ENCODE peak calls at places on chromosomes 11 and 22, in four cellular contexts. G is SJSA1, Z is GM23338, Y is heart right ventricle. V is an unnamed sample.

GRCh38 chr11:14583252-14584105 is 60.1 kb upstream of the PDE3B start:
- DNase-seq in G (no peak), Z (no peak), Y (peak; percentile 29), V (no peak)

GRCh38 chr11:111726301-111726713 is 39.9 kb downstream of the PPP2R1B start:
- DNase-seq in G (no peak), Z (no peak), Y (no peak), V (no peak)

GRCh38 chr22:17968126-17968525 is 56.2 kb downstream of the MICAL3 start:
- DNase-seq in G (no peak), Z (peak; percentile 24), Y (no peak), V (no peak)

GRCh38 chr11:61888043-61888442 is 3.3 kb downstream of the FADS3 start:
- DNase-seq in G (peak; percentile 86), Z (no peak), Y (peak; percentile 83), V (peak; percentile 88)

GRCh38 chr11:107598225-107599139 is 7.5 kb downstream of the ELMOD1 start:
- DNase-seq in G (no peak), Z (peak; percentile 73), Y (no peak), V (no peak)

GRCh38 chr11:92180664-92181251 is 43.9 kb upstream of the FAT3 start:
- DNase-seq in G (no peak), Z (peak; percentile 19), Y (no peak), V (no peak)

GRCh38 chr11:93279911-93280347 is 50.6 kb upstream of the DEUP1 start:
- DNase-seq in G (no peak), Z (no peak), Y (no peak), V (no peak)

GRCh38 chr11:118290923-118291322 is 13.6 kb upstream of the CD3E start:
- DNase-seq in G (no peak), Z (peak; percentile 70), Y (no peak), V (no peak)

GRCh38 chr11:56714206-56714605 is 15.3 kb downstream of the OR9G1 start:
- DNase-seq in G (no peak), Z (no peak), Y (no peak), V (no peak)

DNA sequence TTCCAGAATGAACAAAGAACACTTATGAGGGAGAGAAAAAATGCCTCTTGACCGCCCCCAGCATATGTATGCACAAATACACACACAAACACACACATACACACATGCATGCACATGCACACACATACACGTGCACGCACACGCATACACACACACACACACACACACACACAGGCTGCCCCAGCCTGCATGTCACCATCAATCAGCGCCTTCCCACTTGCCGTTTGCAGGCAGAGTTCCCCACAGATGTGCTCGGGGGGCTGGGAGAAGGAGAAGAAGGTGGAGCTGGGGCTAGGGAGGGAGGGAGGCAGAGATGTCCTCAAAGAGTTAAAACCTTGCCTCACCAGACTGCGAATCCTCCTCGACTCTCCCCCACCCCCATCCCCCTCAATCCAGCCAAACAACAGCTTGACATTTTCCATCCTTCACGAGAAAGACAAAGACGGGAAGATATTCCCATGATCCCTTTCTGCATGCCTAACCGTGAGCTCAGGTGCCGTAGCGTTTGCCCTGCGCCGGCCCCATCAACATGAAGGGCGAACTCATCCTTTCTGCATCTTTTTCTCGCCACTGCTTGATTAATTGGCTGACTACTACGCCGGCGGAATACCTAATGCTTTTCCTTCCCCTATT is 365.5 kb downstream of the MIAT start:
- DNase-seq in G (no peak), Z (peak; percentile 43), Y (no peak), V (no peak)
- H3K4me3 ChIP-seq in G (no peak overlapping the region), Z (no peak overlapping the region), Y (no peak overlapping the region), V (no peak overlapping the region)

GRCh38 chr22:27892064-27892463 is 27.0 kb downstream of the PITPNB start:
- DNase-seq in G (no peak), Z (no peak), Y (no peak), V (no peak)

GRCh38 chr22:27892811-27893210 is 26.2 kb downstream of the PITPNB start:
- DNase-seq in G (no peak), Z (no peak), Y (no peak), V (no peak)

GRCh38 chr22:27896251-27896650 is 22.8 kb downstream of the PITPNB start:
- DNase-seq in G (no peak), Z (no peak), Y (no peak), V (no peak)

GRCh38 chr22:27900153-27900552 is 18.9 kb downstream of the PITPNB start:
- DNase-seq in G (no peak), Z (no peak), Y (no peak), V (no peak)

GRCh38 chr22:27895600-27895999 is 23.5 kb downstream of the PITPNB start:
- DNase-seq in G (no peak), Z (no peak), Y (no peak), V (no peak)
- H3K36me3 ChIP-seq in G (peaks cover 93% of the 10 kb centered on the region), Z (peaks cover 44% of the 10 kb centered on the region), Y (no peaks in the 10 kb centered on the region), V (peaks cover 27% of the 10 kb centered on the region)

GRCh38 chr11:64204080-64204440 is 2.5 kb upstream of the FERMT3 start:
- DNase-seq in G (no peak), Z (no peak), Y (no peak), V (no peak)
- H3K4me3 ChIP-seq in G (no peak overlapping the region), Z (no peak overlapping the region), Y (no peak overlapping the region), V (no peak overlapping the region)

GRCh38 chr11:79610139-79610538 is 169.3 kb upstream of the TENM4 start:
- DNase-seq in G (no peak), Z (no peak), Y (no peak), V (no peak)
- H3K36me3 ChIP-seq in G (no peaks in the 10 kb centered on the region), Z (no peaks in the 10 kb centered on the region), Y (no peaks in the 10 kb centered on the region), V (no peaks in the 10 kb centered on the region)

GRCh38 chr11:109818303-109818702 is 274.9 kb upstream of the ZC3H12C start:
- DNase-seq in G (no peak), Z (no peak), Y (no peak), V (no peak)
- H3K4me3 ChIP-seq in G (no peak overlapping the region), Z (no peak overlapping the region), Y (no peak overlapping the region), V (no peak overlapping the region)

GRCh38 chr11:65896009-65896999 is 3.9 kb downstream of the FOSL1 start:
- DNase-seq in G (peak; percentile 59), Z (no peak), Y (no peak), V (no peak)
- H3K36me3 ChIP-seq in G (peaks cover 86% of the 10 kb centered on the region), Z (no peaks in the 10 kb centered on the region), Y (no peaks in the 10 kb centered on the region), V (no peaks in the 10 kb centered on the region)

DNA sequence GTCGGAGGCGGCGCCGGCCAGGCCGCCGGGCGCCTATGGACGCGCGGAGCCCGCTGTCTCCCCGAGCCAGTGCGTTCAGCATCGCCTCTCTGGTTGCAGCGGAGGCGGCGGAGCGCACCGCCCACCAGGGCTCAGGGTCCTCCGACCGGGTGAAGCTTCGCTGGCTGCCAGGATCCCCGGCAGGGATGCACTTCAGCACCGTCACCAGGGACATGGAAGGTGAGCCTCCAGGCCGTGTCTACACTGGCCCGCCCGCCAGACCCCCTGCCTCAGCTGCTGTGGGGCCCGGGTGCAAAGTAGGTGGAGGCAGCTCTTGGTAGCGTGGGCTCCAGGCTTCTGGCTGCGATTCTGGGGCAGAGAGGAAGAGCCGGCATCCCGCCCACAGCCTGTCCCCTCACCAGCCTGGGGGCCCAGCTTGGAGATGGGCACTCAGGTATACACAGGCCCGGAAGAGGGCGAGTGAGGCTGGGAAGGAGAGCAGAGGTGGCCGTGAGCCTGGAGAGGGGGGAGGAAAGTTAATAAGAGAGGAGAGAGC is 1.1 kb upstream of the TBX1 start:
- DNase-seq in G (no peak), Z (peak; percentile 54), Y (no peak), V (no peak)
- H3K4me3 ChIP-seq in G (no peak overlapping the region), Z (peak overlapping the region; percentile 45), Y (no peak overlapping the region), V (peak overlapping the region; percentile 62)

GRCh38 chr22:23282089-23282501 is 101.8 kb downstream of the BCR start:
- DNase-seq in G (peak; percentile 94), Z (no peak), Y (peak; percentile 54), V (peak; percentile 89)

GRCh38 chr22:23283591-23284503 is 103.5 kb downstream of the BCR start:
- DNase-seq in G (no peak), Z (no peak), Y (no peak), V (no peak)

GRCh38 chr22:23281406-23282088 is 101.2 kb downstream of the BCR start:
- DNase-seq in G (peak; percentile 90), Z (peak; percentile 93), Y (peak; percentile 84), V (peak; percentile 69)

GRCh38 chr22:23282986-23283385 is 102.7 kb downstream of the BCR start:
- DNase-seq in G (no peak), Z (no peak), Y (no peak), V (no peak)

GRCh38 chr22:23282516-23282915 is 102.2 kb downstream of the BCR start:
- DNase-seq in G (no peak), Z (no peak), Y (no peak), V (no peak)
- H3K36me3 ChIP-seq in G (peaks cover 88% of the 10 kb centered on the region), Z (peaks cover 4% of the 10 kb centered on the region), Y (no peaks in the 10 kb centered on the region), V (peaks cover 38% of the 10 kb centered on the region)

DNA sequence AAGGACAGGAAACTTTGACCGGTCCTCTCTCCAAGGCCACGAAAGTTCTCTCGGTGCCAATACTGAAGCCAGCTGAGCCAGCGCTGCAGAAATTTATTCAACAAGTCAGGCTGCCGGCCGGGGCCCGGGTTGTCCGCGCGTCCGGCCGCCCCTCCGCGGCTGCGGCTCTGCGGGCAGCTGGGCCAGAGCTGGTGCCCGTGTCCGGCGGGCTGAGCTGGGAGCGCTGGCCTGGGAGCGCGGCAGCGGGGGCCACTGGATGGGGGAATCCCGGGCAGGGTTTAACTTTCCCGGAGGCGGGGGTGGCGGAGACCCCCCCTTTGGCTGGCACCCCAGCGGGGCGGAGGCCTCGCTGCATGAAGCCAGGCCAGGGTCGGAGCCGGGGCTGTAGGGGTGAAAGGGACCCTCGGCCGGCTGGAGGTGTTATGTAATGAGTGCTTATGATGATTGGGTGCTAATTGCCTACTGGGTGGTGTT is 12.3 kb upstream of the CACNA1I start:
- DNase-seq in G (no peak), Z (peak; percentile 40), Y (no peak), V (no peak)
- H3K4me3 ChIP-seq in G (no peak overlapping the region), Z (peak overlapping the region; percentile 55), Y (peak overlapping the region; percentile 22), V (peak overlapping the region; percentile 48)

DNA sequence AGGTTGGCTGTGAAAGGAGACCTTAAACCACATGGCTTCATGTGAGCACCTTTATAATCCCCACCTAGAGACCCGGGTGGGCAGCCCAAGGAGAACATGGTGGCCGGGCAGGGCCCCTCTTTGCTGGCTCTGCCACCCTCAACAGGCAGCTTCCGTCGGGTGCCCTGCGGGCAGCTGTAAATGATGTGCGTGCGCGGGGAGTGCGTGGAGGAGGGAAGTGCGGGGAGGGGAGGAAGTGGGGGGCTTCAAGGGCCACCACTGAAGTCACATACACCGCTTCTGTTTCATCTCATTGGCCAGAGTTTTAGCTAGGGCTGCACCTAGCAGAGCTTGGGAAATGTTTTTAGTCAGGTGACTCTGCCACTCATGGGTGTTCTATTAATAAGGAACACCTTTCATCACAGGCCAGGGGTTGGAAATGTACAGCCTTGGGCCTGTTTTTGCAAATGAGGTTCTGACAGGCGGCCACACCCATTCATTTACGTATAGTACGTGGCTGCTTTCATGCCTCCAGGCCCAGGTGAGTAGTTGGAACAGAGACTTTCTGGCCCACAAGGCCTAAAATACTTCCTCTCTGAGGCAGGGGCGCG is 14.5 kb downstream of the FAM118A start:
- DNase-seq in G (no peak), Z (no peak), Y (no peak), V (no peak)
- H3K36me3 ChIP-seq in G (peaks cover 60% of the 10 kb centered on the region), Z (no peaks in the 10 kb centered on the region), Y (no peaks in the 10 kb centered on the region), V (peaks cover 41% of the 10 kb centered on the region)